ENCODE peak calls at places on chromosomes 11 and 22, in eight cellular contexts. C is heart left ventricle; L is HS-27A; N is body of pancreas; U is activated gamma-delta T cell treated with Interleukin-2 at 50 U/mL for 16 hours; V is NCI-H1417; W is AG04450; A is CD8-positive, alpha-beta memory T cell. P is an unnamed sample.
A peak's percentile ranks its signal among the peaks of the same experiment; 100 is the strongest.

GRCh38 chr11:8501838-8502237 is 92.2 kb downstream of the STK33 start:
- DNase-seq in C (no peak), U (no peak), W (no peak), A (no peak), L (no peak), V (no peak), N (no peak), P (no peak)

GRCh38 chr22:44173154-44173553 is 7.6 kb upstream of the PARVG start:
- DNase-seq in U (no peak), N (no peak), V (no peak), W (no peak), L (no peak), A (no peak), C (no peak), P (no peak)

GRCh38 chr11:74683279-74683871 is 47.9 kb downstream of the CHRDL2 start:
- DNase-seq in W (no peak), L (no peak), N (no peak), C (peak; percentile 56), A (no peak), U (no peak), V (no peak), P (no peak)

GRCh38 chr11:115963170-115963569 is 459.0 kb upstream of the CADM1 start:
- DNase-seq in V (peak; percentile 65), C (no peak), W (no peak), L (no peak), N (no peak), A (no peak), U (no peak), P (no peak)

GRCh38 chr11:19332476-19332875 is 91.7 kb upstream of the E2F8 start:
- DNase-seq in A (no peak), N (no peak), U (no peak), V (no peak), L (no peak), C (no peak), W (no peak), P (no peak)

GRCh38 chr11:68840661-68841653 is 759 bp downstream of the CPT1A start:
- DNase-seq in V (peak; percentile 24), L (peak; percentile 12), N (peak; percentile 75), C (peak; percentile 75), W (no peak), A (peak; percentile 20), U (no peak), P (peak; percentile 67)

GRCh38 chr22:50600967-50601668 is 525 bp downstream of the MAPK8IP2 start:
- DNase-seq in N (no peak), A (no peak), L (no peak), C (no peak), V (no peak), W (no peak), U (no peak), P (no peak)

GRCh38 chr11:11746454-11746853 is 95.3 kb upstream of the USP47 start:
- DNase-seq in W (no peak), V (no peak), A (no peak), U (no peak), L (no peak), N (no peak), C (no peak), P (no peak)

GRCh38 chr11:118621071-118621815 is 13.8 kb downstream of the PHLDB1 start:
- DNase-seq in V (peak; percentile 75), W (no peak), L (no peak), C (peak; percentile 93), A (no peak), U (peak; percentile 18), N (peak; percentile 79), P (peak; percentile 19)

GRCh38 chr22:42688241-42688913 is 32.3 kb downstream of the A4GALT start:
- DNase-seq in N (peak; percentile 90), A (no peak), U (no peak), C (peak; percentile 93), L (no peak), W (peak; percentile 78), V (peak; percentile 51), P (no peak)

GRCh38 chr11:47271961-47272661 is 2.2 kb downstream of the MADD start:
- DNase-seq in W (no peak), V (peak; percentile 84), U (no peak), L (no peak), A (no peak), C (peak; percentile 73), N (peak; percentile 70), P (no peak)

GRCh38 chr11:108364159-108364558 is 103.2 kb downstream of the C11orf65 start:
- DNase-seq in U (no peak), L (no peak), N (no peak), C (no peak), V (no peak), W (peak; percentile 8), A (no peak), P (no peak)

GRCh38 chr22:50731811-50732624 is 6.0 kb upstream of the ACR start:
- DNase-seq in N (peak; percentile 25), C (no peak), A (peak; percentile 33), U (peak; percentile 32), V (no peak), L (no peak), W (peak; percentile 11), P (peak; percentile 44)

GRCh38 chr11:63920870-63921417 is 4.0 kb upstream of the RCOR2 start:
- DNase-seq in U (peak; percentile 35), A (peak; percentile 22), N (no peak), V (no peak), W (no peak), L (no peak), C (peak; percentile 54), P (no peak)

GRCh38 chr11:37699644-37700043 is 1101.6 kb upstream of the RAG2 start:
- DNase-seq in L (no peak), V (no peak), U (no peak), C (no peak), W (no peak), N (no peak), A (no peak), P (no peak)

GRCh38 chr11:62856333-62856910 is 17.0 kb upstream of the WDR74 start:
- DNase-seq in V (no peak), U (no peak), A (no peak), L (no peak), W (no peak), N (no peak), C (no peak), P (no peak)

GRCh38 chr22:27752141-27752540 is 49.4 kb downstream of the MN1 start:
- DNase-seq in A (no peak), L (no peak), V (no peak), C (no peak), W (no peak), U (no peak), N (no peak), P (no peak)

GRCh38 chr11:64334764-64335741 is 5.0 kb upstream of the CCDC88B start:
- DNase-seq in W (peak; percentile 75), A (no peak), L (peak; percentile 94), C (peak; percentile 48), N (peak; percentile 82), V (peak; percentile 38), U (no peak), P (no peak)

GRCh38 chr11:105111145-105111944 is 28.2 kb downstream of the CARD18 start:
- DNase-seq in U (no peak), W (no peak), V (no peak), L (no peak), A (no peak), C (no peak), N (no peak), P (no peak)

GRCh38 chr11:59141673-59142460 is 789 bp upstream of the FAM111A start:
- DNase-seq in A (no peak), C (no peak), V (no peak), U (no peak), L (peak; percentile 41), N (no peak), W (no peak), P (peak; percentile 3)

GRCh38 chr11:34274712-34275398 is 83.0 kb downstream of the ABTB2 start:
- DNase-seq in V (no peak), N (peak; percentile 89), L (peak; percentile 68), U (no peak), C (peak; percentile 88), A (no peak), W (peak; percentile 89), P (no peak)

GRCh38 chr11:1162498-1163311 is 5.0 kb downstream of the MUC5AC start:
- DNase-seq in C (no peak), N (no peak), V (no peak), U (no peak), A (no peak), W (no peak), L (no peak), P (no peak)

GRCh38 chr11:830295-831131 is 2.2 kb upstream of the CD151 start:
- DNase-seq in V (peak; percentile 92), A (peak; percentile 69), N (no peak), W (no peak), C (peak; percentile 88), L (no peak), U (peak; percentile 66), P (peak; percentile 54)

GRCh38 chr11:29255401-29255800 is 761.4 kb downstream of the KCNA4 start:
- DNase-seq in L (no peak), C (no peak), V (no peak), A (no peak), W (no peak), N (no peak), U (no peak), P (no peak)

GRCh38 chr11:59776210-59777066 is 21.3 kb downstream of the STX3 start:
- DNase-seq in U (no peak), W (peak; percentile 36), V (no peak), C (no peak), N (peak; percentile 40), L (no peak), A (no peak), P (no peak)

GRCh38 chr22:26707581-26707980 is 50.2 kb downstream of the MIAT start:
- DNase-seq in C (no peak), V (no peak), W (no peak), L (no peak), A (no peak), N (no peak), U (no peak), P (no peak)

GRCh38 chr22:32920032-32920628 is 118.6 kb downstream of the TIMP3 start:
- DNase-seq in N (peak; percentile 50), W (peak; percentile 8), L (no peak), A (no peak), U (no peak), C (peak; percentile 75), V (no peak), P (no peak)

GRCh38 chr11:108958446-108959123 is 293.7 kb downstream of the DDX10 start:
- DNase-seq in C (no peak), V (no peak), L (no peak), W (no peak), A (no peak), U (no peak), N (no peak), P (no peak)

GRCh38 chr11:30545507-30545906 is 40.6 kb downstream of the MPPED2 start:
- DNase-seq in V (no peak), C (no peak), W (no peak), A (no peak), U (no peak), N (no peak), L (no peak), P (no peak)

GRCh38 chr11:115598502-115598901 is 94.3 kb upstream of the CADM1 start:
- DNase-seq in A (no peak), U (no peak), V (no peak), L (no peak), C (no peak), N (no peak), W (no peak), P (no peak)

GRCh38 chr11:125935629-125936199 is 10.1 kb upstream of the VSIG10L2 start:
- DNase-seq in V (no peak), C (no peak), N (no peak), W (no peak), L (no peak), U (no peak), A (no peak), P (no peak)

P was measured in immature natural killer cell.